ENCODE peak calls at places on chromosomes 2 and 18, in four cellular contexts. One of them, this sample, is unnamed. For H3K4me1 and H3K27me3, the result is how much of the 10 kb centered on the place peaks cover.

GRCh38 chr2:10356459-10356851 is 53.8 kb downstream of the HPCAL1 start:
- DNase-seq in IMR-90: no peak
- DNase-seq in adrenal gland: no peak
- DNase-seq in SJSA1: no peak
- DNase-seq in this sample: no peak

GRCh38 chr2:111624401-111625156 is 259.4 kb downstream of the ANAPC1 start:
- DNase-seq in SJSA1: no peak
- DNase-seq in IMR-90: peak
- DNase-seq in adrenal gland: no peak
- DNase-seq in this sample: no peak

GRCh38 chr2:174334781-174335604 is at the start of gene SP9:
- DNase-seq in adrenal gland: no peak
- DNase-seq in IMR-90: peak
- DNase-seq in SJSA1: peak
- DNase-seq in this sample: peak

GRCh38 chr18:41655074-41655473 is 300.0 kb upstream of the PIK3C3 start:
- DNase-seq in IMR-90: no peak
- DNase-seq in SJSA1: no peak
- DNase-seq in adrenal gland: no peak
- DNase-seq in this sample: no peak

GRCh38 chr2:16553222-16553621 is 112.4 kb downstream of the CYRIA start:
- DNase-seq in SJSA1: no peak
- DNase-seq in adrenal gland: peak
- DNase-seq in IMR-90: peak
- DNase-seq in this sample: peak

GRCh38 chr2:207086136-207086535 is 79.6 kb downstream of the KLF7 start:
- DNase-seq in adrenal gland: no peak
- DNase-seq in SJSA1: no peak
- DNase-seq in IMR-90: no peak
- DNase-seq in this sample: no peak

GRCh38 chr2:152103271-152103670 is 4.4 kb upstream of the CACNB4 start:
- DNase-seq in IMR-90: no peak
- DNase-seq in SJSA1: no peak
- DNase-seq in adrenal gland: no peak
- DNase-seq in this sample: no peak

GRCh38 chr2:20135631-20136050 is 84.2 kb upstream of the LAPTM4A start:
- DNase-seq in SJSA1: peak
- DNase-seq in adrenal gland: peak
- DNase-seq in IMR-90: peak
- DNase-seq in this sample: peak

GRCh38 chr2:64859208-64860161 is 129.7 kb upstream of the SLC1A4 start:
- DNase-seq in IMR-90: peak
- DNase-seq in SJSA1: peak
- DNase-seq in adrenal gland: peak
- DNase-seq in this sample: peak

GRCh38 chr2:17646838-17647701 is 106.5 kb downstream of the SMC6 start:
- DNase-seq in SJSA1: no peak
- DNase-seq in IMR-90: no peak
- DNase-seq in adrenal gland: no peak
- DNase-seq in this sample: no peak

GRCh38 chr2:219495531-219496122 is 3.1 kb upstream of the GMPPA start:
- DNase-seq in adrenal gland: peak
- DNase-seq in IMR-90: peak
- DNase-seq in SJSA1: peak
- DNase-seq in this sample: peak
- H3K4me1 ChIP-seq in adrenal gland: under half
- H3K4me1 ChIP-seq in IMR-90: under half
- H3K4me1 ChIP-seq in SJSA1: under half
- H3K4me1 ChIP-seq in this sample: under half

GRCh38 chr2:136116813-136117390 is 1.0 kb downstream of the CXCR4 start:
- DNase-seq in IMR-90: no peak
- DNase-seq in SJSA1: no peak
- DNase-seq in adrenal gland: peak
- DNase-seq in this sample: peak

GRCh38 chr2:136114392-136114791 is 3.6 kb downstream of the CXCR4 start:
- DNase-seq in IMR-90: no peak
- DNase-seq in SJSA1: no peak
- DNase-seq in adrenal gland: no peak
- DNase-seq in this sample: peak

GRCh38 chr2:136117391-136117841 is 533 bp downstream of the CXCR4 start:
- DNase-seq in adrenal gland: peak
- DNase-seq in IMR-90: peak
- DNase-seq in SJSA1: peak
- DNase-seq in this sample: peak

GRCh38 chr2:136115183-136115751 is 2.7 kb downstream of the CXCR4 start:
- DNase-seq in adrenal gland: no peak
- DNase-seq in IMR-90: no peak
- DNase-seq in SJSA1: no peak
- DNase-seq in this sample: no peak

DNA sequence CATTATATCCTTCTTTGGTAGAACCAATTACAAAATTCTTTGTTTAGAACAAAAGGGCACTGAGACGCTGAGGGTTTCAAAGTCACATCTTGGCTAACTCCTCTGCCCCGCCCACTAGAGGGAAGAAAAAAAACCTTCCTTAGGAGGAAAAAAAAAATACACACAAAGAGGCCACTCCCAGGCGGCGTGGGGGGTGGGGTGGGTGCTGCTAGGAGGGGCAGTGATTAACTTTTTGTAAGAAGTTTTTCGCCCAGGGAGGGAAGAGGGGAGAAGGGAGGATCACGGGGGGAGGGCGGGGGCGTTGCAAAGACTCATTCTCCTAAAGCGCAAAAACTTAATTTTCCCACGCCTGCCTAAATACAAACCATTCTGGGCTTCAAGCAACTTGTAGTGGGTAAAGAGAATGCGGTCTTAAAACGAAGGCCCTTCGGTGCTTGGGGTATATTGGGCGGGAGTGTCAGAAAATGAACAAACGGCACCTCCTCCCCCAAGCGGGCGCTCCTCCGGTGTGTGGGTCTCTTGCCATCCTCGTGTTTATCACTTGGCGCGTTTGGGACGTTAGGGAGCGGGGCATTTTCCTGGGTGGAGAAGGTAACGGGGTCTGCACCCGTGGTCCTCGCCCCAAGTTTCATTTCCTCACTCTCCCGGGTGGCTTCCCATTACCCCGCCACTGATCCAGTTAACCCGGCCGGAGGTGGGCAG is 1.7 kb downstream of the CXCR4 start:
- DNase-seq in adrenal gland: peak
- DNase-seq in SJSA1: peak
- DNase-seq in IMR-90: no peak
- DNase-seq in this sample: peak
- H3K27me3 ChIP-seq in adrenal gland: under half
- H3K27me3 ChIP-seq in SJSA1: half or more
- H3K27me3 ChIP-seq in IMR-90: half or more
- H3K27me3 ChIP-seq in this sample: under half

DNA sequence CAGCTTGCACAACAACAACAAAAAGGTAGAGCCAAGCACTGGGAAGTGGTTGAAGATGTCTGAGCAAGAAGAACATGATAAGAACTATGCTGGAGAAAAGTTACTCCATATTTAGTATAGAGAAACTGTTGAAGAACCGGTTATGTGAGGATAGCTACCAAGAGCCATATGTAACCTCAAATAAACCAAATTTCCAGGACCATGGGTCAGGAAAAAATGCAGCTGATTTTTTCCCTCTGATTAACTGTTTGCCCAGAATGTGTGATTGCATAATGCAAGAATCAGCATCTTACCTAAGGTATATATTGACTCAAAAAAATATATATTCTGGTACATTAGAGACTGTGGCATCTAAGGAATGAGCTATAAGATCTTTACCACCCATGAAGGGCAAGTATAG is 77.1 kb upstream of the MAP3K20 start:
- DNase-seq in adrenal gland: no peak
- DNase-seq in IMR-90: no peak
- DNase-seq in SJSA1: no peak
- DNase-seq in this sample: no peak
- H3K4me1 ChIP-seq in adrenal gland: under half
- H3K4me1 ChIP-seq in IMR-90: under half
- H3K4me1 ChIP-seq in SJSA1: under half
- H3K4me1 ChIP-seq in this sample: under half

GRCh38 chr18:36300211-36300610 is 2.7 kb downstream of the FHOD3 start:
- DNase-seq in adrenal gland: no peak
- DNase-seq in IMR-90: no peak
- DNase-seq in SJSA1: no peak
- DNase-seq in this sample: no peak

GRCh38 chr18:36299010-36299409 is 1.5 kb downstream of the FHOD3 start:
- DNase-seq in adrenal gland: no peak
- DNase-seq in SJSA1: no peak
- DNase-seq in IMR-90: no peak
- DNase-seq in this sample: no peak

GRCh38 chr18:36296591-36297418 is 708 bp upstream of the FHOD3 start:
- DNase-seq in IMR-90: peak
- DNase-seq in SJSA1: peak
- DNase-seq in adrenal gland: peak
- DNase-seq in this sample: peak

GRCh38 chr18:36297419-36298112 is at the start of gene FHOD3:
- DNase-seq in SJSA1: no peak
- DNase-seq in IMR-90: peak
- DNase-seq in adrenal gland: peak
- DNase-seq in this sample: peak

GRCh38 chr18:36298113-36298701 is 694 bp downstream of the FHOD3 start:
- DNase-seq in IMR-90: no peak
- DNase-seq in adrenal gland: no peak
- DNase-seq in SJSA1: no peak
- DNase-seq in this sample: no peak
- H3K27me3 ChIP-seq in IMR-90: under half
- H3K27me3 ChIP-seq in adrenal gland: under half
- H3K27me3 ChIP-seq in SJSA1: under half
- H3K27me3 ChIP-seq in this sample: under half

DNA sequence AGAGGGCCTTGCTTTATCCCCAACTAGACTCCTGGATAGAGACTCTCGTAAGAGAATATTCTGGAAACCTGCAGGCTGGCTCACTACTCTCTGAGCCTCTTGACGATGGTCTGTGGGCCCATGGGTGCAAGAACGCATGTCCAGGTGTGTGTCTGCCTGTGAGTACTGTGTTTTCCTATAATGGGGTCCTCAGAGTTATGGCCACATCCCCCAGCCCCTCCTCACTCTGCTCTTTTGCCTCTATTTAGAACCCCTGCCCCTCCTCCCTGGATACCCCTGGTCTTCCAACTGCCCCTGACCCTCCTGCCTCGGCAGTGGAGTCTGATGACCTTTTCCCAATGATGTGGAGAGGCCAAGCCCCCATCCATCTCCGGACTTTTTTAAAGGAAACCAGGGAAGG is 148.1 kb downstream of the ZFP36L2 start:
- DNase-seq in IMR-90: no peak
- DNase-seq in adrenal gland: no peak
- DNase-seq in SJSA1: no peak
- DNase-seq in this sample: no peak
- H3K4me1 ChIP-seq in IMR-90: half or more
- H3K4me1 ChIP-seq in adrenal gland: half or more
- H3K4me1 ChIP-seq in SJSA1: half or more
- H3K4me1 ChIP-seq in this sample: under half

GRCh38 chr2:156306821-156307220 is 25.7 kb downstream of the NR4A2 start:
- DNase-seq in adrenal gland: no peak
- DNase-seq in SJSA1: no peak
- DNase-seq in IMR-90: no peak
- DNase-seq in this sample: no peak
- H3K27me3 ChIP-seq in adrenal gland: under half
- H3K27me3 ChIP-seq in SJSA1: under half
- H3K27me3 ChIP-seq in IMR-90: under half
- H3K27me3 ChIP-seq in this sample: under half

DNA sequence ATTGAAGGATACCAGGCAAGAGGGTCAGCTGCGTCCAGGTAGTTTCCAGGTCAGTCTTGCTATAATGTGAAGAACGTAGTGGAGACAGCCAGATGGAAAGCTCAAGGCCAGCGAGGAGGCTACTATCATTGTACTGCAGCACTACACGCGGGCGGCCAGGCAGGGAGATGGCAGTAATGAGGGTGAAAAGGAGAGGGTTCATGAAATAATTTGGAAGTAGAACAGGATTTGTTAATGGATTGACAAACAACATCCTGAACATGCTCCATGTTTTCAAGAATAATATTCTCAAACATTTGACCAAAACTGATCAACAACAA is 17.1 kb downstream of the SPIRE1 start:
- DNase-seq in SJSA1: no peak
- DNase-seq in IMR-90: no peak
- DNase-seq in adrenal gland: no peak
- DNase-seq in this sample: no peak
- H3K4me1 ChIP-seq in SJSA1: under half
- H3K4me1 ChIP-seq in IMR-90: under half
- H3K4me1 ChIP-seq in adrenal gland: under half
- H3K4me1 ChIP-seq in this sample: under half

DNA sequence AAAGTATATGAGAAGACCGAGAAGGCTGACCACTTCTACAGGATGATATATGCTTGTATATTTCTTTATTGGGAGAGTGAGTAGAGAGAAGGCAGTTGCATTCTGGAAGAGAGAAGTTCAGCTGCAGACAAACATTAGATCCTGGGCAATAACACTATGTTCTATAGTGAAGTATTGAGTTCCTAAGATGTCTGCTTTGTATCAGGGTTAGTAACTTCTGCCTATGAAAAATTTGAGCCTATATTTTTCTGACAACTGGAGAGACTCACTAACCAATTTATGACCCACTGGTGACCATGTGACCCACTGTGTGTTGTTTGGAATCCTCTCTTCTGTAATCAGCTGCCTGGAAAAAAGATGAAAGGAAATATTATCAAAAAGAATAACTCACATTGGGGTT is 35.3 kb downstream of the DPP4 start:
- DNase-seq in IMR-90: no peak
- DNase-seq in SJSA1: no peak
- DNase-seq in adrenal gland: no peak
- DNase-seq in this sample: no peak
- H3K27me3 ChIP-seq in IMR-90: under half
- H3K27me3 ChIP-seq in SJSA1: under half
- H3K27me3 ChIP-seq in adrenal gland: under half
- H3K27me3 ChIP-seq in this sample: under half

DNA sequence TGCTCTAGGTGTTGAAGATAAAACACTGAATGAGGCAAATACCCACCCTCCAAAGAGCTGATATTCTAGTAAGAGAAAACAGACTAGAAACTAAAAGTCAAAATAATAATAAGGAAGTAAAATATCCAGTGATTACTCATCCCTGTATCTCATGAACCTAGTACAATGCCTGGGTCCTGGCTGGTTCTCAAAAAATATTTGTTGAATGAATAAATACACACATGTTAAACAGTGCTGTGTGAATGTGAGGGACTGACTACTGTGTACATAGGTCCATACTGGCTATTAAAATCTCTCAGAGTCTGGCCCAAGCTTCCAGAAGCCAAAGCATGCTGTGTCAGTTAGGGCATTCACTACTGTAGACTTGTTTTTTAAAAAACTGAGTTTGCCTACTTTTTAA is 136.4 kb downstream of the THADA start:
- DNase-seq in SJSA1: no peak
- DNase-seq in IMR-90: peak
- DNase-seq in adrenal gland: no peak
- DNase-seq in this sample: no peak
- H3K4me1 ChIP-seq in SJSA1: half or more
- H3K4me1 ChIP-seq in IMR-90: under half
- H3K4me1 ChIP-seq in adrenal gland: half or more
- H3K4me1 ChIP-seq in this sample: under half

GRCh38 chr2:218992703-218993344 is 398 bp downstream of the CRYBA2 start:
- DNase-seq in adrenal gland: no peak
- DNase-seq in SJSA1: no peak
- DNase-seq in IMR-90: no peak
- DNase-seq in this sample: no peak
- H3K27me3 ChIP-seq in adrenal gland: half or more
- H3K27me3 ChIP-seq in SJSA1: half or more
- H3K27me3 ChIP-seq in IMR-90: half or more
- H3K27me3 ChIP-seq in this sample: under half